ENCODE peak calls at places on chromosomes 2 and 18, in four cellular contexts. O, T, P and U are unnamed samples.

GRCh38 chr2:234203135-234203984 is 152.9 kb downstream of the SPP2 start:
- DNase-seq in P (no peak), T (no peak), O (peak; percentile 96), U (peak; percentile 93)

GRCh38 chr2:145412155-145412554 is 892.2 kb upstream of the ZEB2 start:
- DNase-seq in P (no peak), T (no peak), O (no peak), U (no peak)

GRCh38 chr2:97750017-97750416 is 36.6 kb downstream of the ZAP70 start:
- DNase-seq in P (no peak), O (no peak), T (no peak), U (no peak)

GRCh38 chr18:62555135-62555534 is 32.3 kb downstream of the ZCCHC2 start:
- DNase-seq in O (peak; percentile 73), P (no peak), T (no peak), U (no peak)

GRCh38 chr2:54546518-54546917 is 90.4 kb downstream of the SPTBN1 start:
- DNase-seq in P (no peak), O (no peak), T (no peak), U (no peak)

GRCh38 chr2:1593371-1594205 is 150.7 kb downstream of the PXDN start:
- DNase-seq in O (peak; percentile 82), T (no peak), P (no peak), U (peak; percentile 95)

GRCh38 chr18:12703714-12704113 is 872 bp downstream of the PSMG2 start:
- DNase-seq in T (no peak), P (no peak), O (no peak), U (peak; percentile 75)

GRCh38 chr2:2890901-2891300 is 486.7 kb downstream of the EIPR1 start:
- DNase-seq in P (no peak), O (no peak), T (no peak), U (no peak)

GRCh38 chr2:120883607-120884405 is 148.1 kb downstream of the GLI2 start:
- DNase-seq in T (no peak), P (no peak), O (no peak), U (peak; percentile 44)

GRCh38 chr18:68837665-68838390 is 39.9 kb downstream of the CCDC102B start:
- DNase-seq in P (no peak), T (no peak), O (peak; percentile 30), U (no peak)

GRCh38 chr18:49321800-49322461 is 138.5 kb downstream of the DYM start:
- DNase-seq in T (no peak), P (no peak), O (peak; percentile 53), U (no peak)